ENCODE peak calls at places on chromosome X, in seven cellular contexts. K is fibroblast of mammary gland; T is CD8-positive, alpha-beta T cell; N is choroid plexus epithelial cell; C is effector memory CD4-positive, alpha-beta T cell; X is heart right ventricle; U is HCT116. A is an unnamed sample.

GRCh38 chrX:40644175-40644574 is 3.2 kb downstream of the CXorf38 start:
- DNase-seq in N (peak; percentile 66), K (peak; percentile 64), U (no peak), C (no peak), X (no peak), T (no peak), A (no peak)

GRCh38 chrX:103393487-103393886 is 17.1 kb downstream of the BEX3 start:
- DNase-seq in C (no peak), K (no peak), T (no peak), U (no peak), N (peak; percentile 55), X (no peak), A (no peak)

GRCh38 chrX:40663880-40664630 is 16.7 kb upstream of the CXorf38 start:
- DNase-seq in N (peak; percentile 69), C (no peak), T (no peak), K (peak; percentile 39), X (no peak), U (no peak), A (no peak)

GRCh38 chrX:39907964-39908616 is 189.7 kb downstream of the BCOR start:
- DNase-seq in X (peak; percentile 44), U (peak; percentile 53), T (no peak), K (peak; percentile 94), N (peak; percentile 82), C (no peak), A (no peak)

GRCh38 chrX:74251006-74251930 is 52.7 kb upstream of the ZCCHC13 start:
- DNase-seq in K (peak; percentile 51), N (peak; percentile 87), U (no peak), C (no peak), X (no peak), T (no peak), A (no peak)

GRCh38 chrX:153381684-153382532 is 19.2 kb downstream of the PNMA6E start:
- DNase-seq in N (peak; percentile 96), X (peak; percentile 15), K (peak; percentile 91), U (no peak), T (no peak), C (no peak), A (peak; percentile 37)

GRCh38 chrX:68822641-68823410 is 6.0 kb upstream of the EFNB1 start:
- DNase-seq in K (peak; percentile 64), X (no peak), U (peak; percentile 23), C (no peak), N (peak; percentile 72), T (no peak), A (no peak)

GRCh38 chrX:111124418-111124817 is 28.4 kb downstream of the PAK3 start:
- DNase-seq in X (no peak), C (no peak), U (no peak), T (no peak), K (no peak), N (no peak), A (no peak)

GRCh38 chrX:40945366-40945713 is 139.9 kb upstream of the USP9X start:
- DNase-seq in U (peak; percentile 21), C (no peak), K (peak; percentile 89), X (peak; percentile 23), N (peak; percentile 84), T (no peak), A (no peak)

GRCh38 chrX:148947399-148948025 is 447.1 kb downstream of the AFF2 start:
- DNase-seq in X (no peak), T (no peak), K (peak; percentile 0), N (peak; percentile 12), U (no peak), C (no peak), A (no peak)

GRCh38 chrX:46569621-46570020 is 3.9 kb upstream of the CHST7 start:
- DNase-seq in N (no peak), K (no peak), U (no peak), X (peak; percentile 26), C (no peak), T (no peak), A (no peak)

GRCh38 chrX:100731441-100732281 is at the start of gene SYTL4:
- DNase-seq in N (peak; percentile 12), U (peak; percentile 7), X (peak; percentile 3), C (no peak), K (peak; percentile 9), T (no peak), A (no peak)

GRCh38 chrX:65582450-65583082 is 48.0 kb upstream of the LAS1L start:
- DNase-seq in N (no peak), K (no peak), T (no peak), U (no peak), X (no peak), C (no peak), A (no peak)

GRCh38 chrX:19800821-19801220 is 86.6 kb downstream of the SH3KBP1 start:
- DNase-seq in K (no peak), T (no peak), N (no peak), U (no peak), C (no peak), X (no peak), A (no peak)
- H3K4me3 ChIP-seq in K (no peak overlapping the region), T (no peak overlapping the region), N (no peak overlapping the region), U (no peak overlapping the region), C (no peak overlapping the region), X (no peak overlapping the region), A (no peak overlapping the region)

GRCh38 chrX:107827852-107828251 is 2.2 kb downstream of the MID2 start:
- DNase-seq in X (no peak), K (peak; percentile 39), C (no peak), N (no peak), T (no peak), U (no peak), A (no peak)
- H3K4me3 ChIP-seq in X (no peak overlapping the region), K (no peak overlapping the region), C (no peak overlapping the region), N (no peak overlapping the region), T (no peak overlapping the region), U (no peak overlapping the region), A (no peak overlapping the region)

GRCh38 chrX:151031365-151031975 is 48.3 kb downstream of the HMGB3 start:
- DNase-seq in C (no peak), N (no peak), U (no peak), X (no peak), K (no peak), T (no peak), A (no peak)
- H3K4me3 ChIP-seq in C (no peak overlapping the region), N (no peak overlapping the region), U (no peak overlapping the region), X (no peak overlapping the region), K (no peak overlapping the region), T (no peak overlapping the region), A (no peak overlapping the region)

GRCh38 chrX:131046596-131046995 is 11.6 kb upstream of the ARHGAP36 start:
- DNase-seq in N (no peak), U (no peak), C (no peak), K (no peak), X (no peak), T (no peak), A (no peak)
- H3K4me3 ChIP-seq in N (no peak overlapping the region), U (no peak overlapping the region), C (no peak overlapping the region), K (no peak overlapping the region), X (no peak overlapping the region), T (no peak overlapping the region), A (no peak overlapping the region)

DNA sequence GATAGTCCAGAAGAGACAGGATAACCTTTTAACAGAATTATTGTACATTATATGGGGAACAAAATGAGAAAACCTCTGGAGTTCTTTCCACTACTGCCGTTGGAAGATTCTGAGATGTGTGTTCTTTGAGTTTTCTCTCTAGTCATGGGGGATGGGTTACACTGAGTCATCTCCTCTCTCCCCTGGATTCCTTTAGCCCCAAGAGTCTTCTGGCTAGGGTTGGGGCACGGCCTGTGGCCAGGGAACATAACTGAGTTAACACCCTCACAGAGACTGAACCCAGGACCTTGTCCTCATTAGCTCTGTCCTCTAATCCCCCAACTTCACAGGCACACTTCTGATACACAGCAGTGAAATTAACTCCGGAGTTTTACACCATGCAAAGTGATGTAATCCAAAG is 142.3 kb upstream of the F9 start:
- DNase-seq in X (no peak), N (no peak), U (no peak), K (peak; percentile 28), C (no peak), T (no peak), A (no peak)
- H3K4me3 ChIP-seq in X (no peak overlapping the region), N (no peak overlapping the region), U (no peak overlapping the region), K (no peak overlapping the region), C (no peak overlapping the region), T (no peak overlapping the region), A (no peak overlapping the region)

DNA sequence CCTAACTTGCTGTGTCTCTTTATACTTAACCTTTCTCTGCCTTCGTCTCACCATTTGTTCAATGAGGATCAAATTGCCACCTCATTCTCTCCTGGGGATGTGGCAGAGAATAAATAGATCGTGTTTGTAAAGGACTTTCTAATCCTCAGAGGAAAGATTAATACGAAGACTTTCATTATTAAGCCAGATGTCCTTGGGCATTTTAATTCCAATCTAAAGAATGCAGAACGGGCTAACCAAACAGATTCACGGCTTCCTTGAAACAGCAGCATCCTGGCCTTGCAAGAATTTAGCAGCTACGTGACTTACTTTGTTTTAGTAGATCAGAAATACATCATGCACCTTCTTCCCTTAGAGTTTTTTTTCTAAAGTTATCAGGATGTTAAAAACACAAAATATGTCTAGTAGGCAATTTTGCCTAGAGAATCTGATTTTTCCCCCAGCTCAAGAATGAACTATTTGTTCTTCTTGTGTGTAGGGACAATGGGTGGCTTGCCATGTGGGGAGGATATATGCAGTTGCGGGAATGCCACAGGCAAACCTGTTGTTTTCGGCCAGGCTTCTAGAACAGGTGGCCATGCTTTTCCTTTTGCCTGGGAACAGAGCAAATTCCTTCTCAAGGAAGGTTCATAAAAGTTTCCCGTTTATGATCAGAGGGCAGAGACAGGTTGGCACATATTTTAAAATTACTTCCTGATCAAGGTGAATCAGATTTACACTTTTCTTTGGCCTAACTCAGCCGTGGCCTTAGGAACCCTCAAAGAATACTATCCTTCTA is 3.0 kb downstream of the MID1 start:
- DNase-seq in K (no peak), X (no peak), T (no peak), N (no peak), U (no peak), C (no peak), A (no peak)
- H3K4me3 ChIP-seq in K (no peak overlapping the region), X (peak overlapping the region; percentile 67), T (no peak overlapping the region), N (peak overlapping the region; percentile 69), U (peak overlapping the region; percentile 70), C (no peak overlapping the region), A (no peak overlapping the region)